ENCODE peak calls at places on chromosomes 3 and 15, in six cellular contexts. B is HCT116, I is ovary, S is foreskin fibroblast, H is sigmoid colon, U is osteoblast. F is an unnamed sample.

GRCh38 chr15:31027948-31028586 is 36.6 kb upstream of the MTMR10 start:
- DNase-seq in B (no peak), I (no peak), S (no peak), H (no peak), U (no peak), F (no peak)

GRCh38 chr15:71639531-71639930 is 170.8 kb upstream of the NR2E3 start:
- DNase-seq in B (no peak), I (no peak), S (no peak), H (no peak), U (no peak), F (no peak)

GRCh38 chr3:103907567-103907966 is 1459.1 kb upstream of the ALCAM start:
- DNase-seq in B (no peak), I (no peak), S (no peak), H (no peak), U (no peak), F (no peak)

GRCh38 chr3:9704343-9705322 is 1.0 kb downstream of the CPNE9 start:
- DNase-seq in B (no peak), I (no peak), S (peak), H (no peak), U (peak), F (peak)

GRCh38 chr15:92365079-92365478 is 28.6 kb upstream of the ST8SIA2 start:
- DNase-seq in B (no peak), I (no peak), S (no peak), H (no peak), U (no peak), F (no peak)

GRCh38 chr3:169581633-169582032 is 81.9 kb downstream of the MECOM start:
- DNase-seq in B (no peak), I (no peak), S (peak), H (no peak), U (no peak), F (no peak)

GRCh38 chr15:100291106-100291505 is 50.7 kb downstream of the ADAMTS17 start:
- DNase-seq in B (no peak), I (no peak), S (no peak), H (no peak), U (no peak), F (no peak)

GRCh38 chr3:52434491-52435115 is 10.3 kb downstream of the SEMA3G start:
- DNase-seq in B (no peak), I (no peak), S (no peak), H (peak), U (no peak), F (no peak)

GRCh38 chr15:70341566-70341965 is 243.8 kb upstream of the TLE3 start:
- DNase-seq in B (no peak), I (no peak), S (no peak), H (no peak), U (no peak), F (no peak)

GRCh38 chr3:4981688-4982494 is 2.7 kb downstream of the BHLHE40 start:
- DNase-seq in B (no peak), I (peak), S (peak), H (no peak), U (peak), F (peak)

GRCh38 chr15:96054606-96055005 is 275.9 kb upstream of the NR2F2 start:
- DNase-seq in B (no peak), I (no peak), S (no peak), H (no peak), U (no peak), F (no peak)

GRCh38 chr15:101088788-101089578 is 162.9 kb downstream of the CHSY1 start:
- DNase-seq in B (peak), I (peak), S (peak), H (peak), U (peak), F (peak)

GRCh38 chr3:195258449-195259145 is 12.4 kb downstream of the XXYLT1 start:
- DNase-seq in B (no peak), I (peak), S (no peak), H (peak), U (peak), F (no peak)

GRCh38 chr3:69665026-69665739 is 74.1 kb upstream of the MITF start:
- DNase-seq in B (no peak), I (no peak), S (no peak), H (no peak), U (peak), F (peak)

GRCh38 chr15:70494861-70495571 is 268.3 kb downstream of the UACA start:
- DNase-seq in B (no peak), I (no peak), S (peak), H (no peak), U (peak), F (no peak)

GRCh38 chr3:40899286-40899712 is 300.0 kb upstream of the CTNNB1 start:
- DNase-seq in B (no peak), I (no peak), S (no peak), H (no peak), U (peak), F (no peak)

GRCh38 chr3:149536429-149536828 is 61.9 kb downstream of the TM4SF4 start:
- DNase-seq in B (no peak), I (peak), S (peak), H (peak), U (no peak), F (no peak)

GRCh38 chr3:132445812-132446211 is 28.5 kb downstream of the DNAJC13 start:
- DNase-seq in B (no peak), I (no peak), S (peak), H (no peak), U (no peak), F (no peak)

GRCh38 chr3:42747581-42747980 is 25.5 kb downstream of the CCDC13 start:
- DNase-seq in B (no peak), I (no peak), S (no peak), H (no peak), U (no peak), F (no peak)

GRCh38 chr3:171867976-171868375 is 24.8 kb downstream of the TMEM212 start:
- DNase-seq in B (peak), I (no peak), S (no peak), H (no peak), U (no peak), F (no peak)
- TF ChIP-seq CTCF in B (peak), I (no peak), S (peak), H (no peak), U (peak), F (peak)

DNA sequence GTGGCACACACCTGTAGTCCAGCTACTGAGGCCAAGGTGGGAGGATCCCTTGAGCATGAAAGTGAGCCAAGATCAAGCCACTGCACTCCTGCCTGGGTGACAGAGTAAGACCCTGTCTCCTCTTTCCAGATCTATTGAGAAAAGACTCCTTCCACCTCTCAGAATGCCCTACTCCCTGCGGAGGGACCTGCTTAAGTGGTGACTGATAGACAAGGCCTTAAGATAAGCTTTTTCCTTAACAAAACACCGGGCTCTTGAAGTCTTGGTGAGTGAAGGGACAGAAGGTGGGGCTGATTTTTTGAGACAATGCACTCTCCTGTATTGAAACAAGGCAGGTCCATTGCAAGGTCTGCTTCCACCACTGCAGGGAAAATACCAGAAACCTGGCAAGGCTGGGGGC is 338.4 kb upstream of the FRG2C start:
- DNase-seq in B (no peak), I (no peak), S (no peak), H (no peak), U (no peak), F (no peak)
- TF ChIP-seq CTCF in B (no peak), I (no peak), S (no peak), H (no peak), U (no peak), F (no peak)

GRCh38 chr15:50675524-50676144 is 11.0 kb downstream of the TRPM7 start:
- DNase-seq in B (peak), I (no peak), S (peak), H (no peak), U (no peak), F (no peak)
- TF ChIP-seq CTCF in B (peak), I (peak), S (peak), H (peak), U (peak), F (peak)

GRCh38 chr15:75029378-75030022 is 6.1 kb downstream of the PPCDC start:
- DNase-seq in B (peak), I (peak), S (peak), H (peak), U (peak), F (peak)
- TF ChIP-seq CTCF in B (peak), I (peak), S (peak), H (peak), U (peak), F (peak)

GRCh38 chr3:20190991-20191390 is 5.0 kb upstream of the SGO1 start:
- DNase-seq in B (no peak), I (no peak), S (no peak), H (no peak), U (no peak), F (no peak)
- TF ChIP-seq CTCF in B (no peak), I (no peak), S (no peak), H (no peak), U (no peak), F (no peak)

DNA sequence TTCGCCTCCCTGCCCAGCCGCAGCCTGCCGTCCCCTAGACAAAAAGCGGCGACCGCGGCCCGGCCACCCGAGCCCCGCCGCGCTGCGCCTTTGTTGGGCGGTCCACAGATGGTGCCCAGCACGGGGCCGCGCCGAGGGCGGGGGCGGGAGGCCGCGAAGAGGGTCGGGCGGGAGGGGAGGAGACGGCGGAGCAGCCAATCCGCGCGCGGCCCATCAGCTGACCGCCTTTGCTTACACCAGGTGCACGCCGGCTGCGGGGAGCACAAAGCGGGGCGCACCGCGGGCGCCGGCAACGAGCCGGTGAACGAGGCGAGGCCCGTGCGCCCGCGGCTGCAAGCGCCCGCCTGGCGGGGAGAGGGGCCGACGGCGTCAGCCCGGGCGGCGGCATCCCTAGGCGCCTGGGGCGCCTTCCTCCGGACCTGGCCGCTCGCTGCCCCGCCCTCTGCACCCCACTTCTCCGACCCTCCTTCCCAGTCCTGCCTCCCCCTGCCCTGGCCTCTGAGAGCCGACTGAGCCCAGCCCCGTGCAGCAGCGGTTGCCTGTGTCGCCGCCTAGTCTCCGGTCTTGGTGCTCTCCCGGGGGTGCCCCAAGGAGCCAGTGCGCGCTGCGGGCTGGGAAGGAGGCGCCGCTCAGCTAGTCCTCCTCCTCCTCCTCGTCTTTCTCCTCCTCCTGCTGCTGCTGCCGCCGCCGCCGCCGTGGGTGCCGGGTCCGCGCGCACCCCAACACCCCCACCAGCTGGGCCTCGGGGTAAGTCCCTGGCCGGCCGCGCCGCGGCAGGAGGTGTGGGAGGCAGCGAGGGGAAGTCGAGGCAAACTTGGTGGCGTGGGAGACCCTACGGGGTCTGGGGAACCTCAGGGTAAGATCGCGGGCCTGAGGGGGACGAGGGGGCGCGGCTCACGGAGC is at the start of gene LRRN1:
- DNase-seq in B (no peak), I (peak), S (no peak), H (peak), U (peak), F (peak)
- TF ChIP-seq CTCF in B (no peak), I (no peak), S (no peak), H (no peak), U (no peak), F (no peak)

DNA sequence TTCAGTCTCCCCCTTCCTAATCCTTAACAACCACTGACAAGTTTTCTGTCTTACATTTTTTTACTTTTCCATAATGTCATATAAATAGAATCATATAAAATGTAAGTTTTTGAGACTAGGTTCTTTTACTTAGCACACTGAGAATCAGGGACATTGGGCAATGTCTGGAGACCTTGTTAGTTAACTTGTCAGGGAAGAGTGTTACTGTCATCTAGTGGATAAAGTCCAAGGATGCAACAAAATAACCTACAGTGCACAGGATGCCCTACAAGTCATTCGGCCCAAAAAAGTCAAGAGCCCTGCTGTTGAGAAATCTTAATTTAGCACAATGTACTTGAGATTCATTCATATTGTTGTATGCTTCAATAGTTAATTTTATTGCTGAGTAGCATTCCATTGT is 95.6 kb upstream of the MCTP2 start:
- DNase-seq in B (no peak), I (no peak), S (peak), H (no peak), U (no peak), F (no peak)
- TF ChIP-seq CTCF in B (no peak), I (no peak), S (no peak), H (no peak), U (no peak), F (no peak)

GRCh38 chr3:26074080-26074479 is 284.2 kb downstream of the OXSM start:
- DNase-seq in B (no peak), I (no peak), S (no peak), H (no peak), U (no peak), F (no peak)
- TF ChIP-seq CTCF in B (no peak), I (no peak), S (no peak), H (no peak), U (no peak), F (no peak)